ENCODE peak calls at places on chromosomes 4 and X, in nine cellular contexts. One of them, this sample, is unnamed.
A peak's percentile ranks its signal among the peaks of the same experiment; 100 is the strongest.

GRCh38 chrX:2589186-2590020 is 88.6 kb upstream of the DHRSX start:
- DNase-seq in skeletal muscle cell: no peak
- DNase-seq in islet precursor cell: no peak
- DNase-seq in stomach: no peak
- DNase-seq in GM12865: no peak
- DNase-seq in OCI-M1: no peak
- DNase-seq in M059J: no peak
- DNase-seq in foreskin keratinocyte: peak; percentile 99
- DNase-seq in WTC11: no peak
- DNase-seq in this sample: peak; percentile 75

GRCh38 chrX:85365370-85365995 is 14.0 kb downstream of the POF1B start:
- DNase-seq in skeletal muscle cell: no peak
- DNase-seq in OCI-M1: peak; percentile 1
- DNase-seq in WTC11: no peak
- DNase-seq in GM12865: no peak
- DNase-seq in foreskin keratinocyte: no peak
- DNase-seq in M059J: no peak
- DNase-seq in stomach: no peak
- DNase-seq in islet precursor cell: peak; percentile 49
- DNase-seq in this sample: no peak

GRCh38 chr4:82890913-82891727 is at the start of gene SEC31A:
- DNase-seq in WTC11: peak; percentile 96
- DNase-seq in skeletal muscle cell: peak; percentile 86
- DNase-seq in foreskin keratinocyte: peak; percentile 86
- DNase-seq in islet precursor cell: peak; percentile 98
- DNase-seq in GM12865: peak; percentile 98
- DNase-seq in stomach: peak; percentile 97
- DNase-seq in OCI-M1: peak; percentile 98
- DNase-seq in M059J: peak; percentile 91
- DNase-seq in this sample: peak; percentile 98

GRCh38 chrX:35670894-35671293 is 127.2 kb upstream of the MAGEB16 start:
- DNase-seq in skeletal muscle cell: no peak
- DNase-seq in GM12865: peak; percentile 1
- DNase-seq in M059J: peak; percentile 2
- DNase-seq in OCI-M1: peak; percentile 64
- DNase-seq in foreskin keratinocyte: no peak
- DNase-seq in WTC11: no peak
- DNase-seq in stomach: no peak
- DNase-seq in islet precursor cell: no peak
- DNase-seq in this sample: no peak

GRCh38 chrX:24093746-24094145 is 39.0 kb downstream of the EIF2S3 start:
- DNase-seq in islet precursor cell: no peak
- DNase-seq in WTC11: peak; percentile 9
- DNase-seq in skeletal muscle cell: no peak
- DNase-seq in foreskin keratinocyte: no peak
- DNase-seq in stomach: no peak
- DNase-seq in M059J: no peak
- DNase-seq in GM12865: no peak
- DNase-seq in OCI-M1: no peak
- DNase-seq in this sample: peak; percentile 56

GRCh38 chrX:40855411-40855810 is 120.1 kb upstream of the MED14 start:
- DNase-seq in stomach: no peak
- DNase-seq in GM12865: no peak
- DNase-seq in foreskin keratinocyte: peak; percentile 83
- DNase-seq in M059J: peak; percentile 96
- DNase-seq in islet precursor cell: no peak
- DNase-seq in skeletal muscle cell: no peak
- DNase-seq in WTC11: no peak
- DNase-seq in OCI-M1: no peak
- DNase-seq in this sample: peak; percentile 12

GRCh38 chr4:172982151-172982590 is 186.4 kb upstream of the GALNT7 start:
- DNase-seq in WTC11: no peak
- DNase-seq in islet precursor cell: no peak
- DNase-seq in stomach: peak; percentile 40
- DNase-seq in foreskin keratinocyte: peak; percentile 99
- DNase-seq in GM12865: peak; percentile 70
- DNase-seq in M059J: peak; percentile 82
- DNase-seq in skeletal muscle cell: peak; percentile 89
- DNase-seq in OCI-M1: no peak
- DNase-seq in this sample: peak; percentile 69

GRCh38 chrX:152821145-152821765 is 9.3 kb downstream of the CETN2 start:
- DNase-seq in skeletal muscle cell: no peak
- DNase-seq in GM12865: peak; percentile 23
- DNase-seq in WTC11: peak; percentile 65
- DNase-seq in foreskin keratinocyte: peak; percentile 18
- DNase-seq in OCI-M1: peak; percentile 50
- DNase-seq in stomach: peak; percentile 52
- DNase-seq in M059J: peak; percentile 54
- DNase-seq in islet precursor cell: peak; percentile 79
- DNase-seq in this sample: peak; percentile 53

GRCh38 chr4:184747034-184747830 is 13.3 kb upstream of the CENPU start:
- DNase-seq in stomach: peak; percentile 84
- DNase-seq in OCI-M1: peak; percentile 67
- DNase-seq in foreskin keratinocyte: peak; percentile 38
- DNase-seq in islet precursor cell: peak; percentile 70
- DNase-seq in skeletal muscle cell: no peak
- DNase-seq in WTC11: no peak
- DNase-seq in M059J: no peak
- DNase-seq in GM12865: peak; percentile 20
- DNase-seq in this sample: peak; percentile 54